ENCODE peak calls at places on chromosomes 5 and 9, in four cellular contexts. H is lung; D is naive thymus-derived CD4-positive, alpha-beta T cell; E is uterus. N is an unnamed sample.

GRCh38 chr9:133063500-133064231 is 1.9 kb downstream of the CEL start:
- DNase-seq in H (no peak), D (no peak), E (no peak), N (no peak)

GRCh38 chr5:43635374-43635773 is 32.4 kb downstream of the NNT start:
- DNase-seq in H (no peak), D (no peak), E (no peak), N (no peak)

GRCh38 chr5:88727705-88728313 is 155.2 kb downstream of the MEF2C start:
- DNase-seq in H (no peak), D (no peak), E (no peak), N (no peak)

GRCh38 chr9:13252852-13253251 is 26.6 kb downstream of the MPDZ start:
- DNase-seq in H (no peak), D (no peak), E (no peak), N (no peak)

GRCh38 chr5:138096997-138097828 is 13.4 kb downstream of the WNT8A start:
- DNase-seq in H (no peak), D (no peak), E (no peak), N (no peak)

GRCh38 chr9:136147890-136148714 is 29.4 kb upstream of the TMEM250 start:
- DNase-seq in H (no peak), D (no peak), E (no peak), N (no peak)

GRCh38 chr5:59943721-59944120 is 50.2 kb upstream of the PDE4D start:
- DNase-seq in H (no peak), D (no peak), E (no peak), N (no peak)

GRCh38 chr5:151020304-151021031 is at the start of gene GPX3:
- DNase-seq in H (peak; percentile 90), D (no peak), E (peak; percentile 89), N (peak; percentile 88)

GRCh38 chr5:173204185-173204979 is 30.6 kb downstream of the NKX2-5 start:
- DNase-seq in H (no peak), D (no peak), E (no peak), N (no peak)

GRCh38 chr5:51226420-51226735 is 156.9 kb upstream of the ISL1 start:
- DNase-seq in H (no peak), D (no peak), E (no peak), N (no peak)

GRCh38 chr9:85332487-85332886 is 409.3 kb downstream of the AGTPBP1 start:
- DNase-seq in H (no peak), D (no peak), E (no peak), N (no peak)

GRCh38 chr5:170757182-170757601 is 26.3 kb upstream of the GABRP start:
- DNase-seq in H (no peak), D (no peak), E (no peak), N (no peak)

GRCh38 chr5:173823721-173824567 is 64.2 kb upstream of the CPEB4 start:
- DNase-seq in H (peak; percentile 45), D (no peak), E (no peak), N (peak; percentile 74)

GRCh38 chr5:74261906-74262305 is 378.6 kb downstream of the ENC1 start:
- DNase-seq in H (no peak), D (no peak), E (no peak), N (no peak)

GRCh38 chr5:132486318-132487094 is 4.1 kb downstream of the IRF1 start:
- DNase-seq in H (no peak), D (no peak), E (peak; percentile 14), N (no peak)

GRCh38 chr5:116576043-116576713 is 1.6 kb upstream of the SEMA6A start:
- DNase-seq in H (peak; percentile 49), D (no peak), E (peak; percentile 36), N (peak; percentile 30)

GRCh38 chr9:108552459-108553040 is 303.2 kb downstream of the ACTL7B start:
- DNase-seq in H (peak; percentile 60), D (no peak), E (peak; percentile 52), N (peak; percentile 64)

GRCh38 chr9:22147818-22148573 is 138.9 kb upstream of the CDKN2B start:
- DNase-seq in H (no peak), D (no peak), E (no peak), N (no peak)

GRCh38 chr9:15935661-15936315 is 382.9 kb downstream of the CCDC171 start:
- DNase-seq in H (no peak), D (no peak), E (no peak), N (no peak)

GRCh38 chr5:93821892-93822291 is 80.5 kb upstream of the POU5F2 start:
- DNase-seq in H (no peak), D (no peak), E (no peak), N (no peak)

GRCh38 chr5:81590498-81591384 is 160.2 kb downstream of the SSBP2 start:
- DNase-seq in H (no peak), D (no peak), E (no peak), N (no peak)

GRCh38 chr9:101893661-101894646 is 155.5 kb upstream of the GRIN3A start:
- DNase-seq in H (no peak), D (no peak), E (no peak), N (no peak)

GRCh38 chr9:106892632-106893031 is 29.7 kb downstream of the ZNF462 start:
- DNase-seq in H (peak; percentile 79), D (no peak), E (peak; percentile 60), N (peak; percentile 93)

GRCh38 chr9:116475201-116475600 is 211.9 kb upstream of the TRIM32 start:
- DNase-seq in H (no peak), D (no peak), E (no peak), N (no peak)

GRCh38 chr9:138023394-138024124 is 146.0 kb downstream of the CACNA1B start:
- DNase-seq in H (peak; percentile 18), D (no peak), E (no peak), N (peak; percentile 41)

DNA sequence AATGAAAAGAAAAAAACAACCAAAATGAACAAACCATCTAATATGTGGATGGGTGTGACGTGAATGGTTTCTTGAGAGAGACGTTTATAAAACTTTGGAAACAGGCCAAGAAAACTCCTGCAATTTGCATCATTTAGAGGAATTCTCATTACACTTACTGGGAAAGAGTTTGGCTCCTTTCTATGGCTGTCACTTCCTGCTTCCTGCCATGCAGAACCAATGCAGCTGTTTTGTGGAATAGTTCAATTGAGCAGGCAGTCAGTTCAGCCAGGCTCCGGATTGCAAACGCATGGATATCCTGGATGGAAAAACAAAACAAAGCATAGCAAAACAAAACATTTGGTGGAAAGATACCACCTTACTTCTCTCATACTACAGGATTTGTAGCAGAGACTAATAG is 36.6 kb downstream of the FAM114A2 start:
- DNase-seq in H (no peak), D (no peak), E (peak; percentile 42), N (no peak)
- H3K27ac ChIP-seq in H (peak overlapping the region; percentile 79), D (no peak overlapping the region), E (peak overlapping the region; percentile 67), N (peak overlapping the region; percentile 8)

GRCh38 chr5:125313555-125313954 is 567.1 kb upstream of the ZNF608 start:
- DNase-seq in H (no peak), D (no peak), E (no peak), N (no peak)

GRCh38 chr5:125310749-125311148 is 564.3 kb upstream of the ZNF608 start:
- DNase-seq in H (no peak), D (no peak), E (no peak), N (no peak)

GRCh38 chr5:125306741-125307140 is 560.3 kb upstream of the ZNF608 start:
- DNase-seq in H (no peak), D (no peak), E (no peak), N (no peak)

GRCh38 chr5:125316386-125316785 is 569.9 kb upstream of the ZNF608 start:
- DNase-seq in H (no peak), D (no peak), E (no peak), N (no peak)

GRCh38 chr5:125311743-125312142 is 565.3 kb upstream of the ZNF608 start:
- DNase-seq in H (no peak), D (no peak), E (no peak), N (no peak)
- H3K27ac ChIP-seq in H (no peak overlapping the region), D (no peak overlapping the region), E (no peak overlapping the region), N (no peak overlapping the region)

DNA sequence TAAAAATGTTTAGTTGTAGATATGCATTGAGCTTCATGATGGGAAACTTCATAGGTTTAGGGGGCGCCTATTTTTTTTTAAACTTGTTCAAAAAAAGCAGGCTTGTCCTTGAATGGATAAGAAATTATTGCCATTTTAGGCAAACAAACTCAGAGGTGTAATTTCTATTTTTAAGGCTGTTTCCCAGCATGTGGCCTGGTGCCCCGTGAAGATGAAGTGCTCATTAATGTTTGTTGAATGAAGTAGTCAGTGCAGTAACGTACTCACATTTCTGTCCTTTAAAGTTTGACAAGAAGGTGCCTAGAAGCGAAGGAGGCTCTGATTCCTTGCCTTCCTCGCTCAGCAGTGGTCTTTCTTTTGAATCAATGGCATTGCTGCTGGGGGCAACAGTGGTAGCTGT is 54.3 kb downstream of the ZNF618 start:
- DNase-seq in H (peak; percentile 24), D (no peak), E (no peak), N (no peak)
- H3K27ac ChIP-seq in H (no peak overlapping the region), D (no peak overlapping the region), E (no peak overlapping the region), N (no peak overlapping the region)

GRCh38 chr5:175351126-175351525 is 92.9 kb downstream of the DRD1 start:
- DNase-seq in H (no peak), D (no peak), E (no peak), N (no peak)

GRCh38 chr5:175343292-175343691 is 100.7 kb downstream of the DRD1 start:
- DNase-seq in H (no peak), D (no peak), E (no peak), N (no peak)

GRCh38 chr5:175347931-175348330 is 96.1 kb downstream of the DRD1 start:
- DNase-seq in H (no peak), D (no peak), E (no peak), N (no peak)

GRCh38 chr5:175344331-175345200 is 99.4 kb downstream of the DRD1 start:
- DNase-seq in H (no peak), D (no peak), E (no peak), N (no peak)

GRCh38 chr5:175347027-175347426 is 97.0 kb downstream of the DRD1 start:
- DNase-seq in H (no peak), D (no peak), E (no peak), N (no peak)
- H3K27ac ChIP-seq in H (no peak overlapping the region), D (no peak overlapping the region), E (no peak overlapping the region), N (no peak overlapping the region)

GRCh38 chr5:91352831-91353695 is 30.1 kb downstream of the ARRDC3 start:
- DNase-seq in H (no peak), D (no peak), E (no peak), N (no peak)
- H3K27ac ChIP-seq in H (no peak overlapping the region), D (no peak overlapping the region), E (no peak overlapping the region), N (no peak overlapping the region)

DNA sequence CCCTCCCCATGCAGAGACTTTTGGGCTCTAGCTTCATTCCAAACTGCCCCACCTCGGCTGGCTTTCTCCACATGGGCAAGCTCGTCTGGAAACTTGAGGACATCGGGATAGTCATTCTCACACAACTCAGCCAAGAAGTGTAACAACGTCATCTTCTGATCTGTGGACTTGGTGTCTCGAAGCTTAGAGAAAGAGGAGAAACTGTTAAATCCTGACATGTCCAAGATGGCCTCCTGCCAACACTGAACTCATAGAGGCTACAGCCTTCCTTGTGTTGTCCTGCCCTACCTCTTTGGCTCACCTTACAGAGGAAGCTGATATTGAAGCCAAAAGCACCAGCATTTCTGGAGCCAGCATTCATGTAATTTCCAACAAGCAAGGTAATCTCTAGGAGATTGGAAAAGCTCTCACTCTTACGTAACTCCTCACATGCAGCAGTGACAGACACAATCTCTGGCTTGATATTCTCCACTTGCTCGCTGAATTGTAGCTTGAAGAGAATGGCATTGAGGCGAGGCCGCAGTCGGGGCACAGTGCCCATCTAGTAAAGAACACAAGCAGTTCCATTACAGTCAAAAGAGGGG is 39.6 kb downstream of the PCDHGC5 start:
- DNase-seq in H (peak; percentile 27), D (no peak), E (peak; percentile 67), N (no peak)
- H3K27ac ChIP-seq in H (peak overlapping the region; percentile 78), D (no peak overlapping the region), E (peak overlapping the region; percentile 77), N (peak overlapping the region; percentile 78)

GRCh38 chr9:14692536-14692917 is 705 bp downstream of the ZDHHC21 start:
- DNase-seq in H (no peak), D (no peak), E (no peak), N (no peak)
- H3K27ac ChIP-seq in H (peak overlapping the region; percentile 64), D (no peak overlapping the region), E (peak overlapping the region; percentile 32), N (peak overlapping the region; percentile 66)